ENCODE peak calls at places on chromosomes 4 and X, in five cellular contexts. B, V, W, X and S are unnamed samples.

GRCh38 chrX:130878350-130879341 is 24.4 kb downstream of the ENOX2 start:
- DNase-seq in B (peak), V (no peak), W (peak), X (no peak), S (peak)

GRCh38 chrX:11899091-11899490 is 141.1 kb downstream of the MSL3 start:
- DNase-seq in B (no peak), V (no peak), W (peak), X (no peak), S (no peak)

GRCh38 chr4:89024051-89024675 is 32.8 kb downstream of the FAM13A start:
- DNase-seq in B (peak), V (peak), W (peak), X (peak), S (peak)

GRCh38 chr4:7295201-7295916 is 103.0 kb downstream of the SORCS2 start:
- DNase-seq in B (no peak), V (peak), W (no peak), X (peak), S (no peak)

GRCh38 chrX:129939986-129940385 is 34.0 kb downstream of the UTP14A start:
- DNase-seq in B (no peak), V (no peak), W (no peak), X (no peak), S (no peak)

GRCh38 chrX:110316351-110317078 is 1.4 kb downstream of the AMMECR1 start:
- DNase-seq in B (no peak), V (no peak), W (no peak), X (no peak), S (no peak)

GRCh38 chrX:66602381-66602938 is 36.4 kb downstream of the EDA2R start:
- DNase-seq in B (no peak), V (no peak), W (no peak), X (no peak), S (no peak)

GRCh38 chr4:112775801-112776200 is 138.9 kb downstream of the LARP7 start:
- DNase-seq in B (no peak), V (no peak), W (no peak), X (no peak), S (no peak)

GRCh38 chrX:42807393-42807792 is 29.4 kb upstream of the PPP1R2C start:
- DNase-seq in B (no peak), V (no peak), W (no peak), X (no peak), S (no peak)

GRCh38 chr4:7939377-7940108 is at the start of gene AFAP1:
- DNase-seq in B (peak), V (peak), W (peak), X (peak), S (peak)

GRCh38 chr4:158578476-158578875 is 56.8 kb downstream of the RXFP1 start:
- DNase-seq in B (peak), V (no peak), W (peak), X (no peak), S (no peak)

GRCh38 chrX:46602468-46603102 is 29.0 kb downstream of the CHST7 start:
- DNase-seq in B (no peak), V (no peak), W (no peak), X (no peak), S (no peak)

GRCh38 chr4:137307806-137308205 is 224.5 kb downstream of the PCDH18 start:
- DNase-seq in B (peak), V (no peak), W (peak), X (no peak), S (no peak)

GRCh38 chrX:56764975-56765791 is 36.1 kb downstream of the NBDY start:
- DNase-seq in B (peak), V (no peak), W (no peak), X (no peak), S (no peak)

GRCh38 chr4:102826890-102827673 is at the start of gene UBE2D3:
- DNase-seq in B (peak), V (peak), W (peak), X (peak), S (peak)

GRCh38 chrX:1451251-1451675 is 1.4 kb downstream of the ASMTL start:
- DNase-seq in B (no peak), V (no peak), W (no peak), X (no peak), S (no peak)

GRCh38 chrX:71637848-71638247 is 19.5 kb upstream of the CXCR3 start:
- DNase-seq in B (no peak), V (no peak), W (no peak), X (no peak), S (no peak)

GRCh38 chr4:10335050-10335449 is 122.2 kb downstream of the ZNF518B start:
- DNase-seq in B (no peak), V (no peak), W (no peak), X (no peak), S (no peak)

GRCh38 chr4:23754688-23755087 is 135.2 kb downstream of the PPARGC1A start:
- DNase-seq in B (no peak), V (no peak), W (no peak), X (no peak), S (no peak)

GRCh38 chr4:10622728-10623127 is 61.8 kb downstream of the CLNK start:
- DNase-seq in B (no peak), V (no peak), W (no peak), X (no peak), S (no peak)

GRCh38 chrX:110167952-110168451 is 149.9 kb downstream of the AMMECR1 start:
- DNase-seq in B (no peak), V (peak), W (peak), X (no peak), S (no peak)

GRCh38 chrX:51893931-51894696 is 691 bp downstream of the MAGED1 start:
- DNase-seq in B (no peak), V (peak), W (no peak), X (peak), S (no peak)

GRCh38 chrX:926991-927390 is 285.5 kb downstream of the CRLF2 start:
- DNase-seq in B (no peak), V (no peak), W (no peak), X (no peak), S (no peak)

GRCh38 chrX:20116087-20116574 is 576 bp downstream of the MAP7D2 start:
- DNase-seq in B (no peak), V (no peak), W (no peak), X (peak), S (no peak)

GRCh38 chr4:16897991-16898827 is at the start of gene LDB2:
- DNase-seq in B (peak), V (peak), W (peak), X (no peak), S (peak)

GRCh38 chr4:55925235-55925634 is 23.5 kb upstream of the CEP135 start:
- DNase-seq in B (no peak), V (no peak), W (no peak), X (no peak), S (no peak)

GRCh38 chrX:16873106-16873505 is 2.9 kb upstream of the RBBP7 start:
- DNase-seq in B (no peak), V (no peak), W (peak), X (no peak), S (no peak)

GRCh38 chrX:10900585-10901289 is 210.4 kb upstream of the HCCS start:
- DNase-seq in B (no peak), V (no peak), W (peak), X (no peak), S (no peak)